ENCODE peak calls at places on chromosomes 12 and 14, in seven cellular contexts. E is stimulated activated CD8-positive, alpha-beta memory T cell treated with anti-CD3 and anti-CD28 coated beads, Interleukin-2, amount 100 ng/mL, for 48 hours; U is AML-193; L is CD8-positive, alpha-beta memory T cell; C is endodermal cell; O is glomerular endothelial cell; Q is NCI-H1930. J is an unnamed sample.

GRCh38 chr12:25151476-25151875 is 43.5 kb downstream of the DNAI7 start:
- DNase-seq in Q (no peak), L (no peak), C (peak), O (peak), U (no peak), E (no peak), J (no peak)

GRCh38 chr14:73258845-73259611 is 21.7 kb downstream of the PAPLN start:
- DNase-seq in O (no peak), Q (no peak), L (no peak), U (no peak), E (no peak), C (no peak), J (peak)

GRCh38 chr14:104868811-104869572 is 3.9 kb downstream of the CEP170B start:
- DNase-seq in E (no peak), U (no peak), O (no peak), C (no peak), L (no peak), Q (no peak), J (no peak)

GRCh38 chr12:113157218-113157859 is 7.8 kb downstream of the CFAP73 start:
- DNase-seq in Q (no peak), E (no peak), L (no peak), C (no peak), U (no peak), O (no peak), J (peak)

GRCh38 chr12:1916396-1917171 is 1.9 kb downstream of the CACNA2D4 start:
- DNase-seq in C (peak), L (no peak), O (no peak), Q (no peak), E (no peak), U (no peak), J (no peak)

GRCh38 chr14:104223810-104224515 is 85.6 kb downstream of the KIF26A start:
- DNase-seq in O (no peak), Q (no peak), L (no peak), U (no peak), C (no peak), E (no peak), J (no peak)

GRCh38 chr12:93370947-93371346 is 6.8 kb upstream of the NUDT4 start:
- DNase-seq in L (no peak), U (no peak), O (no peak), E (no peak), Q (no peak), C (peak), J (no peak)

GRCh38 chr14:98564006-98564405 is 708.0 kb downstream of the BCL11B start:
- DNase-seq in O (no peak), Q (no peak), C (no peak), U (no peak), L (no peak), E (no peak), J (no peak)

GRCh38 chr12:87140257-87140656 is 884.1 kb upstream of the MGAT4C start:
- DNase-seq in O (no peak), L (no peak), C (no peak), U (no peak), E (no peak), Q (no peak), J (no peak)

GRCh38 chr12:52350021-52350620 is 17.2 kb downstream of the KRT85 start:
- DNase-seq in U (no peak), Q (no peak), O (no peak), E (no peak), L (no peak), C (peak), J (no peak)

GRCh38 chr14:92987713-92988510 is 65.0 kb downstream of the CHGA start:
- DNase-seq in C (no peak), U (no peak), Q (no peak), O (no peak), L (no peak), E (no peak), J (no peak)

GRCh38 chr12:28780096-28780495 is 369.0 kb upstream of the FAR2 start:
- DNase-seq in U (no peak), Q (no peak), E (no peak), L (no peak), C (no peak), O (peak), J (no peak)

GRCh38 chr14:57317248-57317833 is 48.6 kb downstream of the AP5M1 start:
- DNase-seq in O (peak), E (peak), U (peak), C (peak), Q (peak), L (peak), J (peak)

GRCh38 chr14:85566603-85567002 is 36.7 kb downstream of the FLRT2 start:
- DNase-seq in E (no peak), C (no peak), U (no peak), L (no peak), O (no peak), Q (no peak), J (no peak)

GRCh38 chr12:131052063-131052781 is 98.5 kb downstream of the ADGRD1 start:
- DNase-seq in L (no peak), O (no peak), E (no peak), Q (no peak), U (no peak), C (no peak), J (no peak)

GRCh38 chr12:116933101-116933500 is 22.4 kb downstream of the FBXW8 start:
- DNase-seq in C (no peak), L (no peak), Q (no peak), E (no peak), O (no peak), U (no peak), J (no peak)

GRCh38 chr12:120262852-120263724 is 2.4 kb downstream of the PXN start:
- DNase-seq in E (no peak), C (peak), Q (no peak), U (peak), O (no peak), L (no peak), J (no peak)

GRCh38 chr14:103052407-103052806 is 4.9 kb downstream of the CDC42BPB start:
- DNase-seq in C (no peak), Q (no peak), O (no peak), U (peak), E (no peak), L (no peak), J (no peak)

GRCh38 chr12:87196329-87196728 is 832.9 kb downstream of the C12orf50 start:
- DNase-seq in E (no peak), C (no peak), O (no peak), U (no peak), Q (no peak), L (no peak), J (no peak)

GRCh38 chr12:57112492-57113294 is 1.5 kb upstream of the STAT6 start:
- DNase-seq in C (no peak), U (no peak), E (no peak), O (no peak), Q (no peak), L (no peak), J (no peak)

GRCh38 chr14:71060795-71061455 is 153.7 kb downstream of the PCNX1 start:
- DNase-seq in L (no peak), O (no peak), C (peak), E (no peak), Q (no peak), U (no peak), J (no peak)

GRCh38 chr12:107530706-107531105 is 154.9 kb upstream of the PWP1 start:
- DNase-seq in E (no peak), C (no peak), U (no peak), Q (no peak), L (no peak), O (no peak), J (no peak)

GRCh38 chr14:86462193-86462592 is 932.2 kb downstream of the FLRT2 start:
- DNase-seq in U (peak), Q (no peak), O (no peak), L (no peak), C (peak), E (no peak), J (no peak)

GRCh38 chr12:1845886-1846285 is 25.5 kb downstream of the LRTM2 start:
- DNase-seq in Q (no peak), C (no peak), E (no peak), L (no peak), O (no peak), U (no peak), J (no peak)

GRCh38 chr12:6765634-6766581 is at the start of gene PTMS:
- DNase-seq in C (peak), U (no peak), E (no peak), Q (peak), O (no peak), L (peak), J (peak)

GRCh38 chr14:22391908-22392307 is 197.1 kb downstream of the DAD1 start:
- DNase-seq in O (peak), C (peak), L (no peak), E (no peak), U (peak), Q (peak), J (peak)

GRCh38 chr14:22837059-22837749 is 819 bp downstream of the MMP14 start:
- DNase-seq in C (peak), O (no peak), U (no peak), L (no peak), Q (no peak), E (no peak), J (peak)

J was measured in B cell.